ENCODE peak calls at places on chromosomes 5 and 9, in nine cellular contexts. Q is spleen, C is tibial artery, B is right lobe of liver, U is vagina, V is tibial nerve, O is sigmoid colon, Z is psoas muscle, J is IMR-90. H is an unnamed sample.

GRCh38 chr5:167582263-167582662 is 709.2 kb upstream of the WWC1 start:
- DNase-seq in Q (no peak), U (no peak), J (peak; percentile 8), V (no peak), B (no peak), O (no peak), Z (no peak), C (no peak), H (no peak)

GRCh38 chr5:135221696-135222095 is 177.3 kb downstream of the MACROH2A1 start:
- DNase-seq in O (no peak), J (no peak), Q (peak; percentile 21), U (peak; percentile 78), C (peak; percentile 16), Z (no peak), V (no peak), B (peak; percentile 17), H (no peak)

GRCh38 chr9:114321759-114322158 is 1.1 kb upstream of the ORM1 start:
- DNase-seq in J (peak; percentile 78), U (no peak), O (no peak), Z (no peak), B (no peak), Q (peak; percentile 12), V (no peak), C (peak; percentile 15), H (no peak)

GRCh38 chr5:119313876-119314605 is 41.8 kb upstream of the TNFAIP8 start:
- DNase-seq in B (no peak), O (no peak), Q (no peak), V (no peak), J (no peak), Z (no peak), C (no peak), U (no peak), H (no peak)

GRCh38 chr5:72812483-72812882 is 4.0 kb upstream of the TNPO1 start:
- DNase-seq in V (no peak), U (no peak), C (no peak), Z (no peak), B (no peak), O (no peak), Q (no peak), J (no peak), H (no peak)

GRCh38 chr5:38518341-38518740 is 38.1 kb downstream of the LIFR start:
- DNase-seq in B (no peak), Q (no peak), J (peak; percentile 59), C (no peak), O (no peak), V (no peak), U (no peak), Z (no peak), H (no peak)

GRCh38 chr5:172498431-172499129 is 44.3 kb upstream of the SH3PXD2B start:
- DNase-seq in V (peak; percentile 2), U (peak; percentile 40), O (peak; percentile 24), Z (no peak), Q (no peak), J (no peak), C (peak; percentile 47), B (peak; percentile 13), H (no peak)

GRCh38 chr5:52392321-52392720 is 395.4 kb upstream of the ITGA1 start:
- DNase-seq in Z (no peak), O (no peak), B (no peak), U (no peak), Q (no peak), V (no peak), J (no peak), C (no peak), H (no peak)

GRCh38 chr9:84669293-84670105 is at the start of gene NTRK2:
- DNase-seq in Q (peak; percentile 75), Z (peak; percentile 56), B (no peak), O (no peak), U (no peak), J (peak; percentile 2), C (peak; percentile 73), V (peak; percentile 19), H (no peak)

GRCh38 chr9:84670106-84670800 is 724 bp downstream of the NTRK2 start:
- DNase-seq in C (peak; percentile 70), U (no peak), V (no peak), Q (peak; percentile 72), B (no peak), Z (peak; percentile 51), J (no peak), O (no peak), H (no peak)

GRCh38 chr9:84668204-84669007 is 1.1 kb upstream of the NTRK2 start:
- DNase-seq in B (no peak), O (no peak), Q (peak; percentile 83), V (peak; percentile 75), Z (peak; percentile 74), C (peak; percentile 88), U (no peak), J (peak; percentile 19), H (no peak)

GRCh38 chr9:84669008-84669292 is 579 bp upstream of the NTRK2 start:
- DNase-seq in B (no peak), U (no peak), J (no peak), Q (no peak), Z (no peak), V (no peak), C (no peak), O (no peak), H (no peak)

GRCh38 chr9:84667571-84668203 is 1.8 kb upstream of the NTRK2 start:
- DNase-seq in Z (no peak), V (peak; percentile 37), U (no peak), Q (no peak), J (peak; percentile 12), B (no peak), C (no peak), O (no peak), H (no peak)
- H3K27ac ChIP-seq in Z (no peak overlapping the region), V (peak overlapping the region; percentile 57), U (peak overlapping the region; percentile 82), Q (no peak overlapping the region), J (no peak overlapping the region), B (no peak overlapping the region), C (peak overlapping the region; percentile 91), O (no peak overlapping the region), H (no peak overlapping the region)

GRCh38 chr5:42495908-42496307 is 72.7 kb downstream of the GHR start:
- DNase-seq in V (no peak), Z (no peak), O (no peak), J (no peak), C (no peak), U (no peak), B (no peak), Q (no peak), H (no peak)

GRCh38 chr5:42498000-42498399 is 74.8 kb downstream of the GHR start:
- DNase-seq in V (no peak), J (no peak), U (no peak), B (no peak), O (no peak), C (no peak), Q (no peak), Z (no peak), H (no peak)

GRCh38 chr5:42499016-42499415 is 75.8 kb downstream of the GHR start:
- DNase-seq in Q (no peak), U (no peak), V (no peak), Z (no peak), C (no peak), J (no peak), B (peak; percentile 59), O (no peak), H (no peak)

GRCh38 chr5:42494414-42494813 is 71.2 kb downstream of the GHR start:
- DNase-seq in C (no peak), Q (no peak), U (no peak), O (no peak), Z (no peak), J (peak; percentile 1), B (no peak), V (no peak), H (no peak)

GRCh38 chr5:42496397-42497156 is 73.3 kb downstream of the GHR start:
- DNase-seq in O (no peak), Q (no peak), Z (no peak), J (no peak), C (no peak), U (no peak), V (no peak), B (no peak), H (no peak)
- H3K4me3 ChIP-seq in O (no peak overlapping the region), Q (no peak overlapping the region), Z (no peak overlapping the region), J (no peak overlapping the region), C (no peak overlapping the region), U (no peak overlapping the region), V (no peak overlapping the region), B (no peak overlapping the region), H (no peak overlapping the region)

DNA sequence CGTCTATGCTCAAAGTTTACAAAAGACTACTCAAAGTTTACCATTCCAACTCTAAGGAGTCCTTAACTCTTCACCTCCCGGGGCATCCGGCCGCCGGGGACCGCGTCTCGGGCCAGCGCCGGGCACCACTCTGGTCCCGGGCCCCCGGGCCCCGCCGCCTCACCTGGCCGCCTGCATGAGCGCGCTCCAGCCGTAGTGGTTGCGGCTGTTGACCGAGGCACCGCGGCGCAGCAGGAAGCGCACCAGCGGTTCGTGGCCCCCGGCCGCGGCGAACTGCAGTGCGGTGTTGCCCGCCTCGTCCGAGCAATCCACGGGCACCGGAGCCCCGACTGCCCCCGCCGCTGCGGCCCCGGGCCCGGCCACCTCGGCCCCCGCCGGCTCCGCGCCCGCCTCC is 388 bp downstream of the ANKS6 start:
- DNase-seq in J (no peak), U (peak; percentile 47), C (no peak), Z (peak; percentile 63), O (no peak), B (no peak), Q (peak; percentile 88), V (no peak), H (no peak)
- H3K4me1 ChIP-seq in J (peaks cover 8% of the 10 kb centered on the region), U (peaks cover 16% of the 10 kb centered on the region), C (peaks cover 18% of the 10 kb centered on the region), Z (peaks cover 11% of the 10 kb centered on the region), O (peaks cover 19% of the 10 kb centered on the region), B (no peaks in the 10 kb centered on the region), Q (no peaks in the 10 kb centered on the region), V (peaks cover 7% of the 10 kb centered on the region), H (peaks cover 11% of the 10 kb centered on the region)

GRCh38 chr5:168985454-168985853 is 315.5 kb downstream of the SLIT3 start:
- DNase-seq in O (no peak), Z (no peak), U (no peak), Q (no peak), J (no peak), V (no peak), C (no peak), B (no peak), H (no peak)

GRCh38 chr5:168987540-168988300 is 313.2 kb downstream of the SLIT3 start:
- DNase-seq in O (peak; percentile 79), Z (peak; percentile 70), U (no peak), J (peak; percentile 58), V (peak; percentile 94), Q (no peak), B (peak; percentile 69), C (peak; percentile 82), H (peak; percentile 31)

GRCh38 chr5:168991311-168991710 is 309.6 kb downstream of the SLIT3 start:
- DNase-seq in O (no peak), J (no peak), Z (no peak), Q (no peak), V (no peak), U (no peak), C (no peak), B (no peak), H (no peak)

GRCh38 chr5:168989731-168990505 is 311.0 kb downstream of the SLIT3 start:
- DNase-seq in Q (no peak), Z (no peak), B (peak; percentile 47), U (no peak), J (no peak), O (no peak), C (no peak), V (no peak), H (no peak)

DNA sequence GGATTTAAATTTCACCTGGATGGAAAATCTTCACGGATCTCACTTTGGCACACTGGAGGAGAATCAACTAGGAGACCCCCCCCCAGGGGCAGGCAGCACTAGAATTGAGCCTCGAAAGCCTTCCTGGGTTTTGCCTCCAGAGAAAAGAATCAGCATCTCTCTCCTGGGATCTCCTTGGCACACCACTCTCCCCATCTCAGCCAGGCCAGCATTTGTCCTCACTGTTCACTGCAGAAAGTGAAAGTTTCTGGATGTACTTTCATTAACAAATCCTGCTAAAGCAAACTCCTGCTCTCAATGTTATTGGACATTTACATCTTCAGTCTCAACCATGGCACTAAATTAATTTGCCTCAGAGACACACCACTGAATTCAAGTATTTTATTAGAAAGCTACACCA is 312.2 kb downstream of the SLIT3 start:
- DNase-seq in Q (no peak), U (no peak), C (no peak), Z (no peak), V (no peak), B (no peak), J (no peak), O (no peak), H (no peak)
- H3K27ac ChIP-seq in Q (no peak overlapping the region), U (no peak overlapping the region), C (no peak overlapping the region), Z (no peak overlapping the region), V (no peak overlapping the region), B (no peak overlapping the region), J (no peak overlapping the region), O (no peak overlapping the region), H (no peak overlapping the region)

H was measured in iPS DF 6.9.